ENCODE peak calls at places on chromosomes 16 and 17, in nine cellular contexts. V, I, J, T, B, Q, X, C and F are unnamed samples.

GRCh38 chr17:48023408-48024148 is 14.0 kb downstream of the COPZ2 start:
- DNase-seq in V (peak; percentile 75), T (peak; percentile 78), J (peak; percentile 67), I (peak; percentile 87), B (peak; percentile 34), X (peak; percentile 72), C (peak; percentile 95), Q (peak; percentile 83), F (peak; percentile 93)

GRCh38 chr16:68136515-68136914 is 51.3 kb downstream of the NFATC3 start:
- DNase-seq in C (no peak), T (no peak), Q (no peak), V (no peak), J (no peak), B (no peak), I (no peak), X (no peak), F (no peak)

GRCh38 chr16:68233835-68234187 is 2.1 kb downstream of the ESRP2 start:
- DNase-seq in J (no peak), X (no peak), V (no peak), I (no peak), C (no peak), Q (no peak), B (no peak), T (no peak), F (no peak)

GRCh38 chr17:78442648-78443128 is 64.2 kb downstream of the PGS1 start:
- DNase-seq in J (no peak), B (no peak), X (no peak), C (no peak), Q (no peak), I (no peak), V (peak; percentile 93), T (no peak), F (no peak)

GRCh38 chr17:82648761-82649474 is 674 bp upstream of the WDR45B start:
- DNase-seq in Q (no peak), J (no peak), T (no peak), C (no peak), B (no peak), V (no peak), I (peak; percentile 68), X (peak; percentile 86), F (peak; percentile 54)

GRCh38 chr17:55726440-55726839 is 3.8 kb upstream of the TMEM100 start:
- DNase-seq in B (no peak), V (peak; percentile 94), Q (peak; percentile 68), I (no peak), T (peak; percentile 82), X (peak; percentile 61), J (peak; percentile 85), C (peak; percentile 28), F (peak; percentile 64)

GRCh38 chr17:57918017-57918895 is 37.0 kb downstream of the CUEDC1 start:
- DNase-seq in I (no peak), C (no peak), Q (peak; percentile 41), B (no peak), V (peak; percentile 57), X (no peak), J (no peak), T (no peak), F (no peak)

GRCh38 chr17:76501018-76501826 is at the start of gene RHBDF2:
- DNase-seq in B (peak; percentile 95), I (peak; percentile 96), V (peak; percentile 83), C (peak; percentile 98), Q (peak; percentile 85), T (peak; percentile 46), J (peak; percentile 84), X (peak; percentile 94), F (peak; percentile 83)

GRCh38 chr16:4404247-4404966 is 12.0 kb downstream of the CORO7 start:
- DNase-seq in J (peak; percentile 43), C (peak; percentile 65), T (no peak), B (no peak), X (peak; percentile 50), I (peak; percentile 81), V (peak; percentile 58), Q (no peak), F (peak; percentile 71)

GRCh38 chr16:4862639-4863038 is 15.4 kb downstream of the UBN1 start:
- DNase-seq in T (no peak), B (no peak), V (no peak), Q (no peak), X (no peak), I (no peak), J (peak; percentile 56), C (no peak), F (no peak)

GRCh38 chr16:2224183-2224486 is 744 bp downstream of the E4F1 start:
- DNase-seq in T (no peak), I (no peak), J (peak; percentile 36), V (peak; percentile 71), B (no peak), X (no peak), C (no peak), Q (no peak), F (no peak)

GRCh38 chr16:66581246-66581952 is 2.1 kb downstream of the CMTM2 start:
- DNase-seq in T (no peak), C (no peak), Q (peak; percentile 12), J (no peak), I (no peak), B (no peak), V (peak; percentile 46), X (no peak), F (no peak)

GRCh38 chr16:83967838-83968482 is at the start of gene NECAB2:
- DNase-seq in V (peak; percentile 47), I (peak; percentile 79), B (no peak), J (no peak), C (peak; percentile 72), Q (no peak), X (peak; percentile 60), T (no peak), F (peak; percentile 54)

GRCh38 chr17:73909156-73909555 is 264.9 kb upstream of the SDK2 start:
- DNase-seq in Q (no peak), I (no peak), C (no peak), B (no peak), T (no peak), J (no peak), X (no peak), V (no peak), F (no peak)

GRCh38 chr16:20803192-20803560 is 3.1 kb downstream of the ERI2 start:
- DNase-seq in C (no peak), Q (peak; percentile 11), B (no peak), T (no peak), J (peak; percentile 27), I (no peak), V (no peak), X (no peak), F (no peak)

GRCh38 chr17:65290041-65290440 is 152.9 kb downstream of the RGS9 start:
- DNase-seq in T (no peak), V (no peak), C (no peak), Q (no peak), I (no peak), J (no peak), B (no peak), X (no peak), F (no peak)

GRCh38 chr16:88730632-88731607 is 24.6 kb downstream of the CTU2 start:
- DNase-seq in B (no peak), T (no peak), V (no peak), J (no peak), C (no peak), I (no peak), Q (no peak), X (no peak), F (no peak)

GRCh38 chr16:14029658-14030057 is 41.5 kb upstream of the MRTFB start:
- DNase-seq in Q (no peak), X (no peak), J (no peak), B (no peak), I (no peak), V (no peak), T (no peak), C (no peak), F (no peak)

GRCh38 chr17:32876414-32877163 is at the start of gene MYO1D:
- DNase-seq in B (peak; percentile 47), Q (peak; percentile 86), X (peak; percentile 74), V (no peak), I (peak; percentile 65), C (peak; percentile 83), T (no peak), J (peak; percentile 60), F (peak; percentile 28)

GRCh38 chr16:88923926-88924833 is 52.8 kb downstream of the CBFA2T3 start:
- DNase-seq in C (no peak), V (no peak), B (no peak), X (no peak), I (no peak), T (no peak), Q (no peak), J (no peak), F (no peak)

GRCh38 chr17:6910987-6911603 is 79.6 kb upstream of the TEKT1 start:
- DNase-seq in B (no peak), J (peak; percentile 51), X (no peak), T (no peak), I (no peak), C (no peak), Q (peak; percentile 35), V (peak; percentile 65), F (peak; percentile 74)

GRCh38 chr17:75001915-75002843 is 10.3 kb upstream of the MRPL58 start:
- DNase-seq in T (no peak), V (no peak), C (no peak), Q (no peak), J (no peak), X (no peak), I (no peak), B (no peak), F (no peak)

GRCh38 chr17:36183001-36183810 is 6.8 kb upstream of the TBC1D3B start:
- DNase-seq in X (peak; percentile 71), I (peak; percentile 94), C (peak; percentile 16), V (peak; percentile 89), T (no peak), Q (peak; percentile 66), B (no peak), J (peak; percentile 27), F (peak; percentile 45)

GRCh38 chr16:88957887-88958577 is 19.0 kb downstream of the CBFA2T3 start:
- DNase-seq in C (no peak), X (no peak), J (no peak), V (no peak), T (no peak), I (no peak), Q (no peak), B (no peak), F (no peak)

GRCh38 chr17:73304971-73305786 is 6.6 kb downstream of the CDC42EP4 start:
- DNase-seq in X (peak; percentile 78), I (peak; percentile 51), J (peak; percentile 52), V (peak; percentile 93), C (peak; percentile 63), T (no peak), Q (peak; percentile 69), B (no peak), F (peak; percentile 94)

GRCh38 chr16:48936811-48937210 is 326.8 kb upstream of the N4BP1 start:
- DNase-seq in I (no peak), X (no peak), C (no peak), J (no peak), V (no peak), Q (no peak), T (no peak), B (no peak), F (no peak)

GRCh38 chr17:81651692-81652091 is 4.7 kb downstream of the PDE6G start:
- DNase-seq in J (peak; percentile 33), I (no peak), Q (peak; percentile 69), V (peak; percentile 84), B (no peak), T (peak; percentile 7), X (no peak), C (peak; percentile 63), F (no peak)

GRCh38 chr17:58679263-58680037 is 12.4 kb downstream of the TEX14 start:
- DNase-seq in X (no peak), B (no peak), I (no peak), T (peak; percentile 56), J (peak; percentile 43), V (peak; percentile 82), C (no peak), Q (peak; percentile 97), F (peak; percentile 29)

GRCh38 chr17:7233701-7234099 is 617 bp downstream of the DVL2 start:
- DNase-seq in T (no peak), B (no peak), C (no peak), X (no peak), J (peak; percentile 27), I (no peak), V (no peak), Q (no peak), F (peak; percentile 65)

GRCh38 chr17:45231481-45232116 is 9.9 kb downstream of the FMNL1 start:
- DNase-seq in X (no peak), J (no peak), V (no peak), Q (no peak), B (no peak), T (no peak), I (peak; percentile 49), C (peak; percentile 85), F (no peak)

GRCh38 chr17:77884019-77884418 is 74.5 kb upstream of the TNRC6C start:
- DNase-seq in V (peak; percentile 39), J (no peak), C (no peak), X (no peak), T (peak; percentile 13), Q (no peak), I (peak; percentile 67), B (no peak), F (peak; percentile 45)